ENCODE peak calls at places on chromosome 22, in ten cellular contexts. O is AG04450; P is CD8-positive, alpha-beta T cell; K is NCI-H510A treated with DMSO at 0.1 percent for 48 hours; Y is occipital lobe; E is Kasumi-1; D is central memory CD4-positive, alpha-beta T cell; A is NCI-H2171; I is fibroblast of mammary gland; U is stimulated activated CD4-positive, alpha-beta T cell treated with anti-CD3 and anti-CD28 coated beads, Interleukin-2, amount 100 ng/mL, for 24 hours. Q is an unnamed sample.

GRCh38 chr22:19823638-19824196 is 31.0 kb downstream of the GNB1L start:
- DNase-seq in O (no peak), P (no peak), K (no peak), Y (no peak), E (no peak), D (no peak), A (no peak), I (no peak), U (no peak), Q (no peak)

GRCh38 chr22:26464312-26464711 is 19.3 kb downstream of the HPS4 start:
- DNase-seq in O (no peak), P (no peak), K (no peak), Y (no peak), E (no peak), D (no peak), A (no peak), I (peak; percentile 30), U (no peak), Q (no peak)

GRCh38 chr22:27372969-27373670 is 428.4 kb downstream of the MN1 start:
- DNase-seq in O (no peak), P (no peak), K (peak; percentile 80), Y (no peak), E (no peak), D (no peak), A (no peak), I (no peak), U (no peak), Q (no peak)

GRCh38 chr22:37267128-37267587 is 15.2 kb upstream of the CYTH4 start:
- DNase-seq in O (no peak), P (peak; percentile 51), K (no peak), Y (no peak), E (peak; percentile 50), D (peak; percentile 66), A (no peak), I (no peak), U (peak; percentile 79), Q (peak; percentile 54)

GRCh38 chr22:45290410-45290936 is 5.7 kb downstream of the UPK3A start:
- DNase-seq in O (peak; percentile 39), P (no peak), K (peak; percentile 39), Y (no peak), E (no peak), D (no peak), A (peak; percentile 85), I (peak; percentile 73), U (no peak), Q (no peak)

GRCh38 chr22:17806437-17806836 is 32.2 kb upstream of the BID start:
- DNase-seq in O (no peak), P (no peak), K (no peak), Y (no peak), E (no peak), D (no peak), A (no peak), I (no peak), U (no peak), Q (no peak)

GRCh38 chr22:36807627-36808026 is 9.2 kb downstream of the PVALB start:
- DNase-seq in O (no peak), P (no peak), K (no peak), Y (no peak), E (no peak), D (no peak), A (no peak), I (no peak), U (no peak), Q (no peak)

GRCh38 chr22:32533265-32534068 is 58.9 kb downstream of the FBXO7 start:
- DNase-seq in O (no peak), P (no peak), K (no peak), Y (no peak), E (no peak), D (no peak), A (no peak), I (peak; percentile 65), U (no peak), Q (peak; percentile 52)

GRCh38 chr22:18031670-18032454 is 7.5 kb upstream of the MICAL3 start:
- DNase-seq in O (peak; percentile 86), P (no peak), K (no peak), Y (peak; percentile 57), E (no peak), D (no peak), A (peak; percentile 53), I (peak; percentile 96), U (no peak), Q (peak; percentile 83)

GRCh38 chr22:36740716-36741115 is 35.2 kb downstream of the IFT27 start:
- DNase-seq in O (no peak), P (no peak), K (no peak), Y (no peak), E (no peak), D (no peak), A (no peak), I (no peak), U (no peak), Q (no peak)

GRCh38 chr22:21952586-21953571 is at the start of gene PPM1F:
- DNase-seq in O (peak; percentile 20), P (peak; percentile 86), K (peak; percentile 70), Y (peak; percentile 79), E (peak; percentile 69), D (peak; percentile 89), A (peak; percentile 64), I (peak; percentile 55), U (peak; percentile 93), Q (peak; percentile 96)

GRCh38 chr22:17769716-17770082 is 4.6 kb downstream of the BID start:
- DNase-seq in O (no peak), P (no peak), K (no peak), Y (no peak), E (no peak), D (no peak), A (no peak), I (no peak), U (no peak), Q (no peak)

GRCh38 chr22:44024288-44024908 is at the start of gene PARVB:
- DNase-seq in O (no peak), P (no peak), K (no peak), Y (no peak), E (peak; percentile 15), D (no peak), A (no peak), I (no peak), U (peak; percentile 24), Q (peak; percentile 50)

GRCh38 chr22:37036655-37037377 is 14.7 kb upstream of the KCTD17 start:
- DNase-seq in O (no peak), P (no peak), K (no peak), Y (no peak), E (no peak), D (no peak), A (no peak), I (no peak), U (no peak), Q (no peak)

GRCh38 chr22:45631839-45632238 is 39.8 kb upstream of the ATXN10 start:
- DNase-seq in O (no peak), P (no peak), K (no peak), Y (no peak), E (no peak), D (no peak), A (no peak), I (no peak), U (no peak), Q (no peak)

GRCh38 chr22:37566903-37567798 is 6.9 kb downstream of the CDC42EP1 start:
- DNase-seq in O (no peak), P (peak; percentile 77), K (peak; percentile 45), Y (peak; percentile 45), E (peak; percentile 17), D (peak; percentile 86), A (peak; percentile 64), I (peak; percentile 56), U (peak; percentile 92), Q (peak; percentile 72)

GRCh38 chr22:29370556-29370955 is 17.8 kb downstream of the AP1B1 start:
- DNase-seq in O (no peak), P (no peak), K (no peak), Y (no peak), E (no peak), D (no peak), A (no peak), I (no peak), U (no peak), Q (no peak)

GRCh38 chr22:40342521-40342920 is 3.8 kb upstream of the ADSL start:
- DNase-seq in O (no peak), P (no peak), K (no peak), Y (no peak), E (no peak), D (no peak), A (no peak), I (no peak), U (no peak), Q (no peak)